ENCODE peak calls at places on chromosome 12, in five cellular contexts. J is esophagus muscularis mucosa, Y is K562, B is neural progenitor cell, E is uterus. F is an unnamed sample.

GRCh38 chr12:88113871-88114270 is 28.0 kb downstream of the CEP290 start:
- DNase-seq in J (no peak), Y (no peak), B (no peak), E (no peak), F (no peak)

GRCh38 chr12:26823391-26823790 is 9.6 kb downstream of the ITPR2 start:
- DNase-seq in J (no peak), Y (no peak), B (no peak), E (no peak), F (no peak)

GRCh38 chr12:92624236-92624635 is 78.6 kb upstream of the PLEKHG7 start:
- DNase-seq in J (no peak), Y (no peak), B (no peak), E (no peak), F (no peak)

GRCh38 chr12:52188658-52189057 is 3.2 kb downstream of the KRT80 start:
- DNase-seq in J (no peak), Y (no peak), B (no peak), E (no peak), F (no peak)

GRCh38 chr12:96044017-96044985 is 8.9 kb upstream of the LTA4H start:
- DNase-seq in J (no peak), Y (no peak), B (no peak), E (no peak), F (no peak)

GRCh38 chr12:85714425-85714824 is 121.8 kb downstream of the RASSF9 start:
- DNase-seq in J (no peak), Y (no peak), B (no peak), E (no peak), F (no peak)

GRCh38 chr12:57008113-57008687 is 1.9 kb upstream of the ZBTB39 start:
- DNase-seq in J (no peak), Y (peak; percentile 62), B (peak; percentile 61), E (no peak), F (no peak)

GRCh38 chr12:49824886-49825285 is 3.3 kb downstream of the NCKAP5L start:
- DNase-seq in J (no peak), Y (no peak), B (no peak), E (no peak), F (no peak)

GRCh38 chr12:107319536-107320030 is 226.2 kb upstream of the CRY1 start:
- DNase-seq in J (no peak), Y (no peak), B (peak; percentile 57), E (no peak), F (no peak)

GRCh38 chr12:52515927-52516831 is 4.0 kb downstream of the KRT5 start:
- DNase-seq in J (peak; percentile 89), Y (no peak), B (no peak), E (no peak), F (peak; percentile 32)

GRCh38 chr12:87813476-87814234 is 215.5 kb downstream of the C12orf50 start:
- DNase-seq in J (no peak), Y (no peak), B (no peak), E (no peak), F (no peak)

GRCh38 chr12:77324763-77325468 is 259.5 kb upstream of the E2F7 start:
- DNase-seq in J (no peak), Y (peak; percentile 53), B (peak; percentile 94), E (peak; percentile 71), F (peak; percentile 96)

GRCh38 chr12:32666018-32666417 is 13.1 kb upstream of the DNM1L start:
- DNase-seq in J (no peak), Y (no peak), B (no peak), E (no peak), F (no peak)

GRCh38 chr12:92288533-92288932 is 142.9 kb upstream of the BTG1 start:
- DNase-seq in J (no peak), Y (no peak), B (no peak), E (peak; percentile 43), F (peak; percentile 33)

GRCh38 chr12:112535017-112535416 is 116.3 kb downstream of the PTPN11 start:
- DNase-seq in J (no peak), Y (no peak), B (no peak), E (no peak), F (peak; percentile 58)

GRCh38 chr12:128727461-128727860 is 96.3 kb downstream of the SLC15A4 start:
- DNase-seq in J (no peak), Y (no peak), B (no peak), E (no peak), F (no peak)

GRCh38 chr12:127770123-127770522 is 496.8 kb upstream of the TMEM132C start:
- DNase-seq in J (no peak), Y (no peak), B (no peak), E (no peak), F (no peak)

GRCh38 chr12:84982888-84983287 is 53.2 kb downstream of the TSPAN19 start:
- DNase-seq in J (no peak), Y (no peak), B (no peak), E (no peak), F (no peak)

GRCh38 chr12:9365296-9365695 is 157.1 kb upstream of the PZP start:
- DNase-seq in J (peak; percentile 66), Y (no peak), B (no peak), E (no peak), F (no peak)

GRCh38 chr12:93151079-93151759 is 222.1 kb upstream of the EEA1 start:
- DNase-seq in J (no peak), Y (no peak), B (no peak), E (no peak), F (no peak)

GRCh38 chr12:120882055-120882555 is 22.1 kb downstream of the SPPL3 start:
- DNase-seq in J (no peak), Y (no peak), B (no peak), E (no peak), F (no peak)

GRCh38 chr12:12975322-12976077 is 23.5 kb upstream of the GPRC5D start:
- DNase-seq in J (no peak), Y (peak; percentile 32), B (peak; percentile 54), E (no peak), F (peak; percentile 88)

DNA sequence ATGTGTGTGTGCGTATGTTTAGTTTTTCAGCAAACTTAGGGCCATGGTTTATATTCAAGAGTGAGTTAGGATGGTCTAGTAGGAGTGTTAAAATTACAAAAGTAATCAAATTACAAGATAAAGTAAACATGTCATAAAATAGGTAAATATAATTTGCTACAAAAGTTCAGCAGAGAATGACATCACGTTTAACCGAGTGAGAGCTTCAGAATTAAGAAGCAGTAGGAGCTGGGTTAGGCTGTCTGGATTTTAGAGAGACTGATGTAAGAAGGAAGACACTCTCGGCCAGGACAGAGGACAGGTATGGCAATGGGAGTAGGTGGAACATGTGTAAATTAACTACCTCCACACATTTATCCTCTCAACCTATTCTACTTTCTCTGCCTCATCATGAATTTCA is 11.6 kb upstream of the MGST1 start:
- DNase-seq in J (no peak), Y (no peak), B (no peak), E (no peak), F (no peak)
- H3K27ac ChIP-seq in J (no peak overlapping the region), Y (no peak overlapping the region), B (no peak overlapping the region), E (no peak overlapping the region), F (no peak overlapping the region)

GRCh38 chr12:64792128-64792527 is 32.3 kb upstream of the TBC1D30 start:
- DNase-seq in J (no peak), Y (no peak), B (no peak), E (no peak), F (no peak)
- H3K4me1 ChIP-seq in J (no peaks in the 10 kb centered on the region), Y (no peaks in the 10 kb centered on the region), B (no peaks in the 10 kb centered on the region), E (no peaks in the 10 kb centered on the region), F (no peaks in the 10 kb centered on the region)

GRCh38 chr12:64098709-64099354 is 123.3 kb downstream of the KICS2 start:
- DNase-seq in J (no peak), Y (no peak), B (no peak), E (peak; percentile 59), F (no peak)
- H3K27ac ChIP-seq in J (peak overlapping the region; percentile 64), Y (no peak overlapping the region), B (no peak overlapping the region), E (peak overlapping the region; percentile 68), F (no peak overlapping the region)

DNA sequence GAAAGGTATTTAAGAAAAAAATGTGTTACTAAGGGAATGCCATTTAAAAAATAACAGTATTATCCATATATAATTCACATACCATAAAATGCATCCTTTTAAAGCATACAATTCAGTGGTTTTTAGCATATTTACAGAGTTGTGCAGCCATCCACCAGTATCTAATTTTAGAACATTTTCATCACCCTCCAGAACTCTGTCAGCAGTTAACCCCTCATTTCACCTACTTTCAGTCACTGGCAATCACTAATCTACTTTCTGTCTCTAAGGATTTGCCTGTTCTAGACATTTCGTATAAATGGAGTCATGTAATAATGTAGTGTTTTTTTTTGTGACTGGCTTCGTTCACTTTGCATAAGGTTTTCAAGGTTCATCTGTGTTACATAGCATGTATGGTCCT is 33.4 kb downstream of the TBC1D15 start:
- DNase-seq in J (no peak), Y (no peak), B (no peak), E (no peak), F (no peak)
- H3K4me1 ChIP-seq in J (peaks cover 44% of the 10 kb centered on the region), Y (no peaks in the 10 kb centered on the region), B (no peaks in the 10 kb centered on the region), E (no peaks in the 10 kb centered on the region), F (no peaks in the 10 kb centered on the region)

DNA sequence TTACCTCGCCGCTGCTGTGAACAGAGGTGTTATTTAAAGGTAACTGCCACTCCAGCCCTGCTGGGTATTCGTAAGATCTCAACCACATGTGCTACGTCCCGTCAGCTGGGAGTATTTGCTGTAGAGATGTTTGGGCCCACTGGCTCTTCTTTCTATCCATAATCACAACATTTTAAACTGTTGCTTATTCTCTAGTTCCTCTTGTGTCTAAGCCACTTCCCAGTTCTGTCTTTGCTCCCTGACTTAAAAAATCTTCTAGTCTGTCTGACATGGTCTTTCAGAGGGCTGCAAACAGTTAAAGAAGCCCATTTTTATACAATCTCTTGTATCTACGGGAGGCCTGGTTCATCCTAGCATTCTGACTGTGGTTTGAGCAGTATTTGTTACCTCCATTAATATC is 33.2 kb upstream of the HELB start:
- DNase-seq in J (no peak), Y (no peak), B (no peak), E (no peak), F (no peak)
- H3K27ac ChIP-seq in J (no peak overlapping the region), Y (no peak overlapping the region), B (no peak overlapping the region), E (no peak overlapping the region), F (no peak overlapping the region)

GRCh38 chr12:46493352-46494209 is 121.0 kb upstream of the SLC38A2 start:
- DNase-seq in J (no peak), Y (no peak), B (no peak), E (no peak), F (no peak)

GRCh38 chr12:46489951-46490388 is 117.4 kb upstream of the SLC38A2 start:
- DNase-seq in J (no peak), Y (no peak), B (no peak), E (no peak), F (no peak)

GRCh38 chr12:46492471-46493351 is 120.1 kb upstream of the SLC38A2 start:
- DNase-seq in J (no peak), Y (no peak), B (no peak), E (no peak), F (no peak)

GRCh38 chr12:46490635-46491034 is 118.1 kb upstream of the SLC38A2 start:
- DNase-seq in J (no peak), Y (no peak), B (no peak), E (no peak), F (no peak)

GRCh38 chr12:46491548-46491947 is 119.0 kb upstream of the SLC38A2 start:
- DNase-seq in J (no peak), Y (no peak), B (no peak), E (no peak), F (no peak)
- H3K4me1 ChIP-seq in J (peaks cover 35% of the 10 kb centered on the region), Y (no peaks in the 10 kb centered on the region), B (peaks cover 8% of the 10 kb centered on the region), E (no peaks in the 10 kb centered on the region), F (peaks cover 10% of the 10 kb centered on the region)

GRCh38 chr12:79645235-79645630 is 45.5 kb downstream of the PAWR start:
- DNase-seq in J (no peak), Y (no peak), B (peak; percentile 11), E (no peak), F (no peak)
- H3K27ac ChIP-seq in J (no peak overlapping the region), Y (no peak overlapping the region), B (peak overlapping the region; percentile 45), E (no peak overlapping the region), F (no peak overlapping the region)